ENCODE peak calls at places on chromosomes 11 and 22, in ten cellular contexts. I is COR-L47, X is cardiac fibroblast, A is glutamatergic neuron, T is amniotic stem cell, V is iPS-NIHi11, N is HS-5, Y is GM23248, P is Daoy, F is AG10803. C is an unnamed sample.

GRCh38 chr11:121416909-121417567 is 35.1 kb upstream of the SORL1 start:
- DNase-seq in I (no peak), X (peak), A (no peak), T (no peak), V (peak), N (peak), Y (peak), P (peak), F (peak), C (peak)

GRCh38 chr22:50201191-50202129 is 649 bp downstream of the SELENOO start:
- DNase-seq in I (no peak), X (no peak), A (no peak), T (no peak), V (peak), N (no peak), Y (peak), P (no peak), F (peak), C (no peak)

GRCh38 chr11:118059231-118059940 is 17.5 kb upstream of the TMPRSS4 start:
- DNase-seq in I (no peak), X (no peak), A (no peak), T (no peak), V (no peak), N (no peak), Y (peak), P (no peak), F (no peak), C (no peak)

GRCh38 chr11:79173615-79174014 is 267.2 kb downstream of the TENM4 start:
- DNase-seq in I (no peak), X (peak), A (no peak), T (peak), V (no peak), N (no peak), Y (peak), P (peak), F (peak), C (peak)

GRCh38 chr11:45798793-45799441 is 6.0 kb upstream of the SLC35C1 start:
- DNase-seq in I (no peak), X (peak), A (no peak), T (no peak), V (no peak), N (no peak), Y (no peak), P (no peak), F (no peak), C (no peak)

GRCh38 chr11:1419811-1420210 is 30.1 kb downstream of the BRSK2 start:
- DNase-seq in I (no peak), X (no peak), A (no peak), T (no peak), V (no peak), N (no peak), Y (no peak), P (no peak), F (no peak), C (no peak)

GRCh38 chr11:3885855-3886254 is 30.4 kb downstream of the STIM1 start:
- DNase-seq in I (no peak), X (no peak), A (no peak), T (no peak), V (no peak), N (no peak), Y (no peak), P (peak), F (no peak), C (no peak)

GRCh38 chr22:42928969-42929837 is 72.1 kb upstream of the ARFGAP3 start:
- DNase-seq in I (no peak), X (peak), A (no peak), T (no peak), V (no peak), N (no peak), Y (peak), P (no peak), F (peak), C (no peak)

GRCh38 chr11:57116654-57117053 is 65.1 kb upstream of the LRRC55 start:
- DNase-seq in I (no peak), X (peak), A (peak), T (no peak), V (peak), N (peak), Y (peak), P (peak), F (peak), C (no peak)

GRCh38 chr11:93573184-93573583 is 30.0 kb upstream of the SMCO4 start:
- DNase-seq in I (no peak), X (no peak), A (no peak), T (no peak), V (no peak), N (no peak), Y (peak), P (peak), F (no peak), C (no peak)

GRCh38 chr11:65555693-65556231 is 2.4 kb downstream of the LTBP3 start:
- DNase-seq in I (no peak), X (peak), A (no peak), T (peak), V (no peak), N (peak), Y (peak), P (peak), F (peak), C (no peak)

GRCh38 chr11:23586188-23586587 is 725.9 kb upstream of the CCDC179 start:
- DNase-seq in I (no peak), X (no peak), A (no peak), T (no peak), V (no peak), N (no peak), Y (no peak), P (no peak), F (no peak), C (no peak)

GRCh38 chr11:66417000-66417399 is 3.8 kb upstream of the NPAS4 start:
- DNase-seq in I (no peak), X (no peak), A (no peak), T (no peak), V (no peak), N (no peak), Y (no peak), P (no peak), F (no peak), C (no peak)

GRCh38 chr22:45880091-45880651 is 96.8 kb downstream of the WNT7B start:
- DNase-seq in I (no peak), X (no peak), A (no peak), T (no peak), V (no peak), N (no peak), Y (no peak), P (no peak), F (no peak), C (no peak)

GRCh38 chr11:93737904-93738612 is 3.2 kb downstream of the TAF1D start:
- DNase-seq in I (no peak), X (no peak), A (no peak), T (no peak), V (no peak), N (no peak), Y (peak), P (no peak), F (no peak), C (no peak)

GRCh38 chr11:19410032-19410431 is 169.3 kb upstream of the E2F8 start:
- DNase-seq in I (no peak), X (no peak), A (no peak), T (no peak), V (no peak), N (no peak), Y (no peak), P (no peak), F (no peak), C (no peak)

GRCh38 chr11:38791346-38791961 is 2193.4 kb upstream of the RAG2 start:
- DNase-seq in I (peak), X (peak), A (no peak), T (peak), V (peak), N (peak), Y (peak), P (peak), F (peak), C (no peak)

GRCh38 chr11:134584001-134584561 is 172.0 kb upstream of the B3GAT1 start:
- DNase-seq in I (no peak), X (no peak), A (no peak), T (no peak), V (no peak), N (no peak), Y (no peak), P (no peak), F (no peak), C (no peak)

GRCh38 chr11:125413226-125413625 is 82.8 kb downstream of the FEZ1 start:
- DNase-seq in I (no peak), X (no peak), A (no peak), T (no peak), V (no peak), N (no peak), Y (no peak), P (no peak), F (no peak), C (no peak)

GRCh38 chr22:19120829-19121630 is 1.2 kb downstream of the DGCR2 start:
- DNase-seq in I (no peak), X (peak), A (no peak), T (peak), V (peak), N (no peak), Y (peak), P (peak), F (peak), C (no peak)